ENCODE peak calls at places on chromosomes 3 and 15, in four cellular contexts. One of them, this sample, is unnamed.

GRCh38 chr3:147702499-147702898 is 293.3 kb downstream of the ZIC1 start:
- DNase-seq in NCI-H1092 treated with DMSO at 0.1 percent for 48 hours: no peak
- DNase-seq in AG08396: no peak
- DNase-seq in activated T-helper 1 cell treated with Interleukin-2 at 50 U/mL for 16 hours: no peak
- DNase-seq in this sample: no peak

GRCh38 chr15:96296264-96296663 is 34.2 kb upstream of the NR2F2 start:
- DNase-seq in activated T-helper 1 cell treated with Interleukin-2 at 50 U/mL for 16 hours: no peak
- DNase-seq in NCI-H1092 treated with DMSO at 0.1 percent for 48 hours: no peak
- DNase-seq in AG08396: no peak
- DNase-seq in this sample: no peak

GRCh38 chr3:124113475-124113874 is 121.6 kb upstream of the ROPN1 start:
- DNase-seq in NCI-H1092 treated with DMSO at 0.1 percent for 48 hours: no peak
- DNase-seq in AG08396: no peak
- DNase-seq in activated T-helper 1 cell treated with Interleukin-2 at 50 U/mL for 16 hours: no peak
- DNase-seq in this sample: no peak

GRCh38 chr3:30170681-30171438 is 435.5 kb upstream of the TGFBR2 start:
- DNase-seq in NCI-H1092 treated with DMSO at 0.1 percent for 48 hours: peak; percentile 11
- DNase-seq in activated T-helper 1 cell treated with Interleukin-2 at 50 U/mL for 16 hours: no peak
- DNase-seq in AG08396: no peak
- DNase-seq in this sample: no peak

GRCh38 chr3:82364827-82365226 is 603.4 kb upstream of the GBE1 start:
- DNase-seq in NCI-H1092 treated with DMSO at 0.1 percent for 48 hours: no peak
- DNase-seq in AG08396: no peak
- DNase-seq in activated T-helper 1 cell treated with Interleukin-2 at 50 U/mL for 16 hours: no peak
- DNase-seq in this sample: no peak

GRCh38 chr15:69718445-69718844 is 265.8 kb downstream of the RPLP1 start:
- DNase-seq in NCI-H1092 treated with DMSO at 0.1 percent for 48 hours: no peak
- DNase-seq in activated T-helper 1 cell treated with Interleukin-2 at 50 U/mL for 16 hours: no peak
- DNase-seq in AG08396: no peak
- DNase-seq in this sample: no peak

GRCh38 chr15:39770748-39771689 is 11.6 kb downstream of the FSIP1 start:
- DNase-seq in activated T-helper 1 cell treated with Interleukin-2 at 50 U/mL for 16 hours: no peak
- DNase-seq in NCI-H1092 treated with DMSO at 0.1 percent for 48 hours: no peak
- DNase-seq in AG08396: peak; percentile 63
- DNase-seq in this sample: no peak

GRCh38 chr3:19931180-19931692 is 2.8 kb downstream of the EFHB start:
- DNase-seq in activated T-helper 1 cell treated with Interleukin-2 at 50 U/mL for 16 hours: no peak
- DNase-seq in NCI-H1092 treated with DMSO at 0.1 percent for 48 hours: no peak
- DNase-seq in AG08396: no peak
- DNase-seq in this sample: no peak

GRCh38 chr15:63389902-63390301 is 8.3 kb upstream of the CA12 start:
- DNase-seq in activated T-helper 1 cell treated with Interleukin-2 at 50 U/mL for 16 hours: no peak
- DNase-seq in AG08396: no peak
- DNase-seq in NCI-H1092 treated with DMSO at 0.1 percent for 48 hours: peak; percentile 87
- DNase-seq in this sample: peak; percentile 97

GRCh38 chr3:126996905-126997304 is 14.0 kb downstream of the PLXNA1 start:
- DNase-seq in AG08396: no peak
- DNase-seq in activated T-helper 1 cell treated with Interleukin-2 at 50 U/mL for 16 hours: no peak
- DNase-seq in NCI-H1092 treated with DMSO at 0.1 percent for 48 hours: no peak
- DNase-seq in this sample: no peak

GRCh38 chr3:8990266-8991215 is 27.3 kb upstream of the RAD18 start:
- DNase-seq in NCI-H1092 treated with DMSO at 0.1 percent for 48 hours: no peak
- DNase-seq in activated T-helper 1 cell treated with Interleukin-2 at 50 U/mL for 16 hours: no peak
- DNase-seq in AG08396: peak; percentile 80
- DNase-seq in this sample: no peak

This sample was measured in left colon.